ENCODE peak calls at places on chromosomes 1 and 21, in eight cellular contexts. N is cardiac muscle cell; G is aorta; M is H54; H is NCI-H446; C is iris pigment epithelial cell; P is stimulated activated CD4-positive, alpha-beta T cell treated with anti-CD3 and anti-CD28 coated beads, Interleukin-15, amount 100 ng/mL, for 1 hour; Q is lung microvascular endothelial cell. K is an unnamed sample.

GRCh38 chr1:214404571-214405213 is 123.7 kb downstream of the SMYD2 start:
- DNase-seq in G (no peak), P (no peak), M (no peak), H (no peak), N (peak; percentile 30), C (peak; percentile 87), Q (peak; percentile 43), K (no peak)

GRCh38 chr1:165468850-165469249 is 23.9 kb upstream of the RXRG start:
- DNase-seq in H (no peak), Q (no peak), M (no peak), C (no peak), N (no peak), P (no peak), G (no peak), K (no peak)

GRCh38 chr1:42774928-42775549 is 8.0 kb downstream of the C1orf50 start:
- DNase-seq in H (no peak), P (no peak), G (no peak), Q (no peak), M (no peak), N (no peak), C (peak; percentile 11), K (no peak)

GRCh38 chr21:29775462-29775861 is 164.3 kb downstream of the GRIK1 start:
- DNase-seq in H (no peak), Q (peak; percentile 51), N (no peak), P (no peak), C (no peak), M (no peak), G (no peak), K (no peak)

GRCh38 chr1:157882560-157882959 is 41.0 kb upstream of the CD5L start:
- DNase-seq in P (no peak), H (no peak), M (no peak), N (no peak), G (no peak), Q (no peak), C (no peak), K (no peak)

GRCh38 chr21:41641821-41642368 is 125.0 kb downstream of the RIPK4 start:
- DNase-seq in C (peak; percentile 94), Q (peak; percentile 82), P (no peak), G (peak; percentile 89), H (no peak), M (peak; percentile 87), N (peak; percentile 94), K (no peak)

GRCh38 chr1:50637460-50637859 is 214.2 kb upstream of the DMRTA2 start:
- DNase-seq in C (peak; percentile 8), M (no peak), P (no peak), G (no peak), H (no peak), Q (no peak), N (no peak), K (no peak)

GRCh38 chr1:206001476-206001888 is 1.7 kb downstream of the RAB7B start:
- DNase-seq in P (no peak), H (no peak), N (peak; percentile 94), M (peak; percentile 85), Q (no peak), G (no peak), C (peak; percentile 97), K (no peak)

GRCh38 chr1:158251160-158251559 is 3.1 kb upstream of the CD1A start:
- DNase-seq in H (no peak), N (no peak), M (no peak), G (no peak), C (no peak), Q (no peak), P (no peak), K (no peak)

GRCh38 chr1:205229916-205230700 is 2.4 kb downstream of the TMCC2 start:
- DNase-seq in P (no peak), M (no peak), G (no peak), C (no peak), Q (no peak), N (no peak), H (no peak), K (no peak)

GRCh38 chr1:205588691-205589445 is 42.9 kb downstream of the ELK4 start:
- DNase-seq in N (peak; percentile 75), C (peak; percentile 70), M (peak; percentile 32), Q (peak; percentile 60), G (peak; percentile 73), H (peak; percentile 47), P (no peak), K (peak; percentile 80)

GRCh38 chr1:183962903-183963302 is 74.6 kb downstream of the COLGALT2 start:
- DNase-seq in C (no peak), Q (no peak), H (no peak), P (no peak), M (no peak), G (no peak), N (no peak), K (no peak)

GRCh38 chr1:83083589-83084224 is 915.2 kb downstream of the TTLL7 start:
- DNase-seq in P (no peak), N (no peak), M (no peak), G (no peak), H (no peak), Q (no peak), C (no peak), K (no peak)

GRCh38 chr1:111480682-111481081 is 6.9 kb downstream of the C1orf162 start:
- DNase-seq in M (no peak), Q (no peak), C (no peak), H (no peak), P (no peak), G (no peak), N (no peak), K (no peak)

GRCh38 chr1:119416006-119416640 is 1.2 kb downstream of the HSD3B2 start:
- DNase-seq in G (no peak), N (no peak), Q (no peak), C (no peak), H (no peak), P (no peak), M (no peak), K (no peak)

GRCh38 chr1:62209931-62210595 is 15.4 kb downstream of the L1TD1 start:
- DNase-seq in Q (no peak), G (no peak), M (no peak), N (no peak), P (no peak), H (no peak), C (no peak), K (no peak)

GRCh38 chr1:193709607-193710006 is 523.2 kb upstream of the B3GALT2 start:
- DNase-seq in M (no peak), Q (no peak), C (peak; percentile 10), P (no peak), H (no peak), N (no peak), G (no peak), K (no peak)

GRCh38 chr21:14895792-14896191 is 169.0 kb downstream of the NRIP1 start:
- DNase-seq in G (no peak), P (no peak), M (no peak), N (no peak), Q (no peak), C (no peak), H (no peak), K (no peak)

GRCh38 chr1:228367798-228368791 is 38.5 kb downstream of the TRIM11 start:
- DNase-seq in H (no peak), C (no peak), G (no peak), N (no peak), Q (no peak), M (no peak), P (no peak), K (no peak)

GRCh38 chr1:102107441-102107840 is 110.7 kb upstream of the OLFM3 start:
- DNase-seq in G (no peak), Q (no peak), P (no peak), N (no peak), M (no peak), C (no peak), H (no peak), K (no peak)

GRCh38 chr1:101440484-101440883 is 203.7 kb downstream of the S1PR1 start:
- DNase-seq in H (no peak), G (no peak), C (no peak), M (no peak), P (no peak), N (no peak), Q (no peak), K (no peak)

GRCh38 chr1:202101182-202101581 is 21.5 kb upstream of the GPR37L1 start:
- DNase-seq in M (no peak), N (no peak), Q (no peak), G (no peak), P (no peak), C (no peak), H (peak; percentile 67), K (no peak)

GRCh38 chr1:77222496-77222895 is 3.3 kb upstream of the PIGK start:
- DNase-seq in P (no peak), N (no peak), G (no peak), H (no peak), M (no peak), C (no peak), Q (no peak), K (no peak)

GRCh38 chr1:65769621-65770020 is 23.1 kb upstream of the PDE4B start:
- DNase-seq in M (no peak), C (no peak), H (no peak), P (no peak), Q (no peak), N (no peak), G (no peak), K (no peak)

GRCh38 chr21:41709166-41709565 is 57.7 kb downstream of the RIPK4 start:
- DNase-seq in P (no peak), N (no peak), G (no peak), C (no peak), H (no peak), Q (no peak), M (no peak), K (no peak)

GRCh38 chr1:114703242-114703641 is 7.9 kb upstream of the AMPD1 start:
- DNase-seq in M (no peak), P (no peak), G (no peak), Q (no peak), C (peak; percentile 25), H (no peak), N (no peak), K (no peak)

GRCh38 chr1:203395746-203396145 is 44.8 kb upstream of the FMOD start:
- DNase-seq in G (no peak), Q (no peak), N (no peak), H (no peak), P (no peak), C (no peak), M (no peak), K (no peak)

GRCh38 chr1:230772457-230773395 is 25.5 kb downstream of the CAPN9 start:
- DNase-seq in N (peak; percentile 89), Q (peak; percentile 35), P (no peak), C (peak; percentile 77), M (no peak), H (peak; percentile 79), G (no peak), K (peak; percentile 79)

GRCh38 chr1:61241411-61241838 is 159.1 kb downstream of the NFIA start:
- DNase-seq in Q (peak; percentile 68), P (no peak), N (peak; percentile 45), C (no peak), H (peak; percentile 97), G (peak; percentile 83), M (no peak), K (no peak)

GRCh38 chr1:178537445-178538090 is 24.7 kb downstream of the TEX35 start:
- DNase-seq in M (no peak), C (no peak), N (no peak), G (peak; percentile 67), Q (no peak), H (no peak), P (no peak), K (no peak)